ENCODE peak calls at places on chromosomes 3 and 15, in five cellular contexts. N, K, Y, M and T are unnamed samples.

GRCh38 chr3:156473341-156473740 is 81.6 kb downstream of the SSR3 start:
- DNase-seq in N (no peak), K (no peak), Y (no peak), M (no peak), T (no peak)

GRCh38 chr3:167350245-167350862 is 29.7 kb downstream of the ZBBX start:
- DNase-seq in N (no peak), K (no peak), Y (no peak), M (peak), T (no peak)

GRCh38 chr15:30885814-30886213 is 17.9 kb upstream of the FAN1 start:
- DNase-seq in N (no peak), K (peak), Y (no peak), M (no peak), T (no peak)

GRCh38 chr3:160106905-160107861 is 118.0 kb upstream of the C3orf80 start:
- DNase-seq in N (no peak), K (no peak), Y (no peak), M (no peak), T (no peak)

GRCh38 chr3:31516757-31517156 is 16.0 kb upstream of the STT3B start:
- DNase-seq in N (no peak), K (no peak), Y (no peak), M (no peak), T (no peak)

GRCh38 chr3:81760215-81760614 is 1.2 kb downstream of the GBE1 start:
- DNase-seq in N (no peak), K (no peak), Y (no peak), M (no peak), T (no peak)

GRCh38 chr15:60831540-60831939 is 352.6 kb upstream of the ICE2 start:
- DNase-seq in N (no peak), K (no peak), Y (no peak), M (no peak), T (no peak)

GRCh38 chr15:25663515-25663914 is 199.6 kb downstream of the ATP10A start:
- DNase-seq in N (no peak), K (no peak), Y (no peak), M (no peak), T (no peak)

GRCh38 chr3:55690746-55691540 is 203.8 kb upstream of the WNT5A start:
- DNase-seq in N (peak), K (no peak), Y (no peak), M (peak), T (no peak)

GRCh38 chr15:36912311-36912712 is 188.0 kb downstream of the MEIS2 start:
- DNase-seq in N (no peak), K (peak), Y (no peak), M (no peak), T (no peak)

GRCh38 chr3:104269771-104270170 is 1096.9 kb upstream of the ALCAM start:
- DNase-seq in N (no peak), K (no peak), Y (no peak), M (no peak), T (no peak)

GRCh38 chr15:61702224-61703120 is 357.8 kb downstream of the VPS13C start:
- DNase-seq in N (no peak), K (no peak), Y (no peak), M (no peak), T (no peak)

GRCh38 chr15:89794627-89795241 is 18.6 kb downstream of the MESP2 start:
- DNase-seq in N (no peak), K (peak), Y (peak), M (no peak), T (peak)

GRCh38 chr3:185065059-185065458 is 87.8 kb downstream of the C3orf70 start:
- DNase-seq in N (no peak), K (no peak), Y (no peak), M (no peak), T (no peak)

GRCh38 chr15:74615313-74616019 is at the start of gene CLK3:
- DNase-seq in N (peak), K (peak), Y (peak), M (peak), T (no peak)

GRCh38 chr3:118171236-118171852 is 863.3 kb downstream of the IGSF11 start:
- DNase-seq in N (no peak), K (no peak), Y (no peak), M (no peak), T (no peak)

GRCh38 chr3:171178714-171179113 is 152.2 kb upstream of the SLC2A2 start:
- DNase-seq in N (no peak), K (no peak), Y (no peak), M (no peak), T (no peak)

GRCh38 chr3:146503459-146504202 is 34.3 kb upstream of the PLSCR2 start:
- DNase-seq in N (peak), K (peak), Y (no peak), M (no peak), T (no peak)

GRCh38 chr3:174101244-174101643 is 703.7 kb downstream of the NLGN1 start:
- DNase-seq in N (no peak), K (peak), Y (no peak), M (no peak), T (no peak)

GRCh38 chr3:42185044-42185443 is 80.9 kb downstream of the CCK start:
- DNase-seq in N (no peak), K (peak), Y (no peak), M (no peak), T (no peak)

GRCh38 chr3:187926620-187927019 is 181.4 kb upstream of the BCL6 start:
- DNase-seq in N (no peak), K (no peak), Y (no peak), M (peak), T (no peak)

GRCh38 chr3:198080521-198081384 is 120.7 kb downstream of the LMLN start:
- DNase-seq in N (peak), K (peak), Y (peak), M (peak), T (peak)

GRCh38 chr3:24475945-24476344 is 18.7 kb downstream of the THRB start:
- DNase-seq in N (no peak), K (no peak), Y (no peak), M (no peak), T (no peak)

GRCh38 chr3:184175506-184175905 is 851 bp downstream of the AP2M1 start:
- DNase-seq in N (no peak), K (no peak), Y (no peak), M (no peak), T (peak)

GRCh38 chr3:59540241-59540640 is 490.4 kb upstream of the CFAP20DC start:
- DNase-seq in N (no peak), K (peak), Y (no peak), M (no peak), T (no peak)

GRCh38 chr3:195061756-195062655 is 209.0 kb downstream of the XXYLT1 start:
- DNase-seq in N (no peak), K (no peak), Y (no peak), M (no peak), T (peak)

GRCh38 chr3:152375546-152375945 is 106.8 kb downstream of the MBNL1 start:
- DNase-seq in N (no peak), K (peak), Y (no peak), M (peak), T (no peak)

GRCh38 chr3:169147246-169148008 is 516.1 kb downstream of the MECOM start:
- DNase-seq in N (peak), K (peak), Y (peak), M (no peak), T (no peak)

GRCh38 chr15:101239724-101240136 is 12.1 kb downstream of the CHSY1 start:
- DNase-seq in N (no peak), K (no peak), Y (no peak), M (no peak), T (no peak)

GRCh38 chr3:22129101-22129500 is 378.1 kb upstream of the ZNF385D start:
- DNase-seq in N (no peak), K (no peak), Y (no peak), M (no peak), T (no peak)

GRCh38 chr3:43222594-43222993 is 63.7 kb upstream of the SNRK start:
- DNase-seq in N (no peak), K (no peak), Y (no peak), M (no peak), T (no peak)

GRCh38 chr3:120171134-120171863 is 77.1 kb upstream of the GSK3B start:
- DNase-seq in N (no peak), K (peak), Y (no peak), M (no peak), T (no peak)

GRCh38 chr3:15556512-15556911 is 35.0 kb upstream of the COLQ start:
- DNase-seq in N (peak), K (no peak), Y (no peak), M (peak), T (no peak)

GRCh38 chr15:40974921-40975320 is 21.6 kb downstream of the CHAC1 start:
- DNase-seq in N (no peak), K (no peak), Y (no peak), M (no peak), T (no peak)

GRCh38 chr3:53773586-53774368 is 72.4 kb downstream of the CHDH start:
- DNase-seq in N (peak), K (peak), Y (no peak), M (no peak), T (no peak)

GRCh38 chr3:196968233-196969000 is at the start of gene PIGZ:
- DNase-seq in N (peak), K (no peak), Y (no peak), M (peak), T (no peak)

GRCh38 chr15:63905558-63906265 is 72.0 kb upstream of the HERC1 start:
- DNase-seq in N (peak), K (no peak), Y (no peak), M (no peak), T (no peak)

GRCh38 chr3:165254812-165255211 is 58.6 kb upstream of the SLITRK3 start:
- DNase-seq in N (no peak), K (no peak), Y (no peak), M (no peak), T (no peak)

GRCh38 chr3:55823829-55824228 is 336.7 kb upstream of the WNT5A start:
- DNase-seq in N (no peak), K (no peak), Y (no peak), M (no peak), T (no peak)

GRCh38 chr3:186259612-186260383 is 102.2 kb downstream of the DGKG start:
- DNase-seq in N (peak), K (peak), Y (peak), M (peak), T (no peak)

GRCh38 chr3:186264608-186265400 is 97.2 kb downstream of the DGKG start:
- DNase-seq in N (no peak), K (no peak), Y (no peak), M (no peak), T (no peak)

GRCh38 chr3:186260726-186261125 is 101.3 kb downstream of the DGKG start:
- DNase-seq in N (no peak), K (no peak), Y (no peak), M (no peak), T (no peak)

GRCh38 chr3:186258968-186259367 is 103.1 kb downstream of the DGKG start:
- DNase-seq in N (no peak), K (no peak), Y (no peak), M (no peak), T (no peak)

DNA sequence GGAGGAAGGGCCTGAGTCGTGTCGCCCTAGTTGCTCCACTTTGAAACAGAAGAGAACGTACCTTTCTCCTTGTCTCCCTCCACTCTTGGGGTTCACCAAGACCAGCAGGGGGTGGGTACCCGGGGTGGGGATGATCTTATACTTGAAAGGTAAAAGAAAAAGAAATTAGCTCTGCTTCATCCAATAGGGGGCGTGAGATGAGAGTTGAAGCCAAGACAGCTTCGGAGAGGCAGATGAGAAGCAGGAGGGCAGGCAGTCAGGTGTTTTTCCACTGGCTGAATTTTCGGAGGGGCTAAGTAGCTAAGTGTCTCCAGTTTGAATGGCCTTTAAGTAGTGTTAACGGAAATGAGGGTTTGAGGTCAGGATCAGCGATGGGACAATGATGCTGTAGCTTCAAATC is 100.4 kb downstream of the DGKG start:
- DNase-seq in N (peak), K (no peak), Y (no peak), M (peak), T (no peak)
- TF ChIP-seq CTCF in N (peak), K (peak), Y (no peak), M (peak), T (peak)

GRCh38 chr3:61443886-61444285 is 117.5 kb upstream of the PTPRG start:
- DNase-seq in N (no peak), K (no peak), Y (no peak), M (no peak), T (no peak)
- TF ChIP-seq CTCF in N (no peak), K (no peak), Y (no peak), M (no peak), T (no peak)

GRCh38 chr15:35693887-35694286 is 147.9 kb upstream of the DPH6 start:
- DNase-seq in N (no peak), K (no peak), Y (no peak), M (no peak), T (no peak)

GRCh38 chr15:35690698-35691116 is 144.7 kb upstream of the DPH6 start:
- DNase-seq in N (no peak), K (peak), Y (no peak), M (no peak), T (no peak)

GRCh38 chr15:35691176-35691761 is 145.3 kb upstream of the DPH6 start:
- DNase-seq in N (no peak), K (no peak), Y (no peak), M (no peak), T (no peak)

GRCh38 chr15:35693286-35693685 is 147.3 kb upstream of the DPH6 start:
- DNase-seq in N (no peak), K (peak), Y (no peak), M (no peak), T (no peak)

GRCh38 chr15:35692256-35692867 is 146.4 kb upstream of the DPH6 start:
- DNase-seq in N (no peak), K (no peak), Y (no peak), M (no peak), T (no peak)
- TF ChIP-seq CTCF in N (no peak), K (no peak), Y (no peak), M (no peak), T (no peak)

DNA sequence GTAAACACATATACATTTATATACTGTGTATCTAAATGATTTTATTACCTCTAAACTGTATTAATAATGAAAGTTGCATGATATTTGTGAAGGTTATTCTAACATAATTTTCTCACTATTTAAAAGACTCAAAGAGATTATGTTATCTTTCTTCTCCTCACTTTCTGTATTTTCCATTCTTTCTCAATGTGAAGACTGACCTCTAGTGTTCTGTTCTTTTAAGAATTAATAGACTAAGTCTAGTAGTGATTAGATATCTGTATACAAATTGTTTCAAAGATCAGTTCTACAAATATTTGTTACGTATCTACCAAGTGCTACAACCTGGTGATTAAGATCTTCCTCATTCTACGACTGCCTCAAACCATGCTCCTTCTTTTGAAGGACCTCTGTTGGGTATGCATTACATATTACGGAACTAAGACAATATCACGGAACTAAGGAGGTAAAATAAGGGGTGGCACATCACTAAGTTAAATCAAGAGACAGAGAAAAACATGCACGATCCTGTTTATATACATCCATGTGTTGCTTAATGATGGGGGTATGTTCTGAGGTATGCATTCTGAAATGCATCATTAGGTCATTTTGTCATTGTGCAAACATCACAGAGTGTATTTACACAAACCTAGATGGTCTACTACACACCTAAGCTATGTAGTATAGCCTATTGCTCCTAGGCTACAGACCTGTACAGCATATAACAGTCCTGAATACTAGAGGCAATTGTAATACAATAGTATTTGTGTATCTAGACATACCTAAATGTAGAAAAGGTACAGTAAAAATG is 161.5 kb upstream of the KBTBD8 start:
- DNase-seq in N (no peak), K (peak), Y (no peak), M (no peak), T (no peak)
- TF ChIP-seq CTCF in N (no peak), K (peak), Y (no peak), M (peak), T (peak)

GRCh38 chr3:141072950-141073349 is 21.8 kb downstream of the SPSB4 start:
- DNase-seq in N (no peak), K (no peak), Y (no peak), M (no peak), T (no peak)
- TF ChIP-seq CTCF in N (no peak), K (no peak), Y (no peak), M (no peak), T (no peak)

DNA sequence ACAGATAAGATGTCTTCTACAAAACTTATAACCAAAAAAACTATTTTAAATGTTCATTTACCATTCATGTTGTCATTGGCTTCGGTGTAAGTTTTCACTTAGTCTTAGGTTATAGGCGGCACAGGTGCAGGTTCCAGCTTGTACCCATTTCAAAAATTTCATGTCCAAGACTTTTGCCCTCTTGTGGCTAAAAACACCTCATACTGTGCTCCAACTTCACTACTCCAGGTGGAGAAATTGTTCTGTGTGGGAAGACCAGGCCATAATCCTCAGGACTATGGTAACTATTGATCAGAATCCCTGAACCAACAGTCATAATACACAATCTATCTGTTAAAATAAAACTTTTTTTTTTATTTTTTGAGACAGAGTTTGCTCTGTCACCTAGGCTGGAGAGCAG is 95.2 kb upstream of the ATP11B start:
- DNase-seq in N (no peak), K (no peak), Y (no peak), M (no peak), T (no peak)
- TF ChIP-seq CTCF in N (no peak), K (no peak), Y (no peak), M (no peak), T (no peak)

GRCh38 chr3:71652786-71653419 is 69.4 kb upstream of the FOXP1 start:
- DNase-seq in N (peak), K (peak), Y (peak), M (peak), T (no peak)
- TF ChIP-seq CTCF in N (peak), K (peak), Y (peak), M (peak), T (peak)

GRCh38 chr3:193452338-193452737 is 73.8 kb upstream of the ATP13A5 start:
- DNase-seq in N (no peak), K (no peak), Y (no peak), M (no peak), T (no peak)
- TF ChIP-seq CTCF in N (no peak), K (no peak), Y (no peak), M (peak), T (peak)